ENCODE peak calls at places on chromosomes 6 and 20, in eight cellular contexts. Y is IMR-90; C is left ventricle myocardium superior; R is NCI-H2029; X is AG09319; S is heart left ventricle; P is activated CD8-positive, alpha-beta T cell treated with anti-CD3 and anti-CD28 coated beads, Interleukin-2, amount 10 ng/mL, durations not matched to agents 7 days and 5 days; H is smooth muscle cell of the brain vasculature. D is an unnamed sample.

GRCh38 chr6:125679128-125679527 is 70.3 kb upstream of the HEY2 start:
- DNase-seq in Y (no peak), C (no peak), R (no peak), X (no peak), S (no peak), P (no peak), H (no peak), D (no peak)

GRCh38 chr6:56914791-56915658 is 39.9 kb upstream of the BEND6 start:
- DNase-seq in Y (no peak), C (peak), R (no peak), X (no peak), S (peak), P (no peak), H (no peak), D (no peak)

GRCh38 chr6:129141499-129141898 is 258.6 kb downstream of the LAMA2 start:
- DNase-seq in Y (peak), C (no peak), R (no peak), X (no peak), S (no peak), P (no peak), H (no peak), D (peak)

GRCh38 chr6:30500421-30501069 is 11.2 kb downstream of the HLA-E start:
- DNase-seq in Y (peak), C (no peak), R (no peak), X (no peak), S (no peak), P (no peak), H (no peak), D (no peak)

GRCh38 chr6:28635547-28636158 is 110.0 kb downstream of the GPX5 start:
- DNase-seq in Y (no peak), C (no peak), R (no peak), X (no peak), S (no peak), P (no peak), H (no peak), D (no peak)

GRCh38 chr6:137334094-137334493 is 114.9 kb upstream of the IFNGR1 start:
- DNase-seq in Y (no peak), C (no peak), R (no peak), X (no peak), S (no peak), P (no peak), H (no peak), D (no peak)

GRCh38 chr6:169940554-169941290 is 189.3 kb downstream of the ERMARD start:
- DNase-seq in Y (no peak), C (no peak), R (no peak), X (no peak), S (no peak), P (no peak), H (no peak), D (no peak)

GRCh38 chr6:137339929-137340559 is 120.9 kb upstream of the IFNGR1 start:
- DNase-seq in Y (no peak), C (no peak), R (no peak), X (no peak), S (no peak), P (no peak), H (no peak), D (no peak)

GRCh38 chr6:4114123-4114522 is 21.3 kb downstream of the ECI2 start:
- DNase-seq in Y (peak), C (no peak), R (no peak), X (no peak), S (no peak), P (no peak), H (no peak), D (no peak)

GRCh38 chr20:33852971-33853813 is 42.0 kb downstream of the CHMP4B start:
- DNase-seq in Y (no peak), C (no peak), R (no peak), X (no peak), S (no peak), P (peak), H (no peak), D (no peak)

GRCh38 chr6:22236626-22237414 is 60.0 kb downstream of the PRL start:
- DNase-seq in Y (peak), C (no peak), R (peak), X (peak), S (peak), P (no peak), H (no peak), D (peak)

GRCh38 chr6:156889986-156890385 is 112.8 kb downstream of the ARID1B start:
- DNase-seq in Y (no peak), C (no peak), R (no peak), X (no peak), S (no peak), P (no peak), H (no peak), D (no peak)

GRCh38 chr6:161226005-161226964 is 47.6 kb downstream of the AGPAT4 start:
- DNase-seq in Y (no peak), C (no peak), R (no peak), X (no peak), S (no peak), P (peak), H (no peak), D (no peak)

GRCh38 chr6:43724354-43724753 is 36.8 kb upstream of the MRPS18A start:
- DNase-seq in Y (no peak), C (no peak), R (no peak), X (no peak), S (no peak), P (no peak), H (no peak), D (no peak)

GRCh38 chr6:46637933-46638332 is 14.7 kb downstream of the CYP39A1 start:
- DNase-seq in Y (no peak), C (no peak), R (no peak), X (no peak), S (no peak), P (no peak), H (no peak), D (no peak)

GRCh38 chr6:7112741-7113313 is 5.1 kb downstream of the RREB1 start:
- DNase-seq in Y (no peak), C (peak), R (peak), X (no peak), S (peak), P (peak), H (no peak), D (no peak)

GRCh38 chr20:35368616-35369423 is 43.0 kb downstream of the UQCC1 start:
- DNase-seq in Y (no peak), C (peak), R (no peak), X (no peak), S (peak), P (no peak), H (no peak), D (no peak)

GRCh38 chr6:79277109-79277508 is 42.6 kb upstream of the HMGN3 start:
- DNase-seq in Y (peak), C (no peak), R (no peak), X (no peak), S (no peak), P (no peak), H (no peak), D (no peak)

GRCh38 chr6:105402981-105403935 is at the start of gene PREP:
- DNase-seq in Y (peak), C (peak), R (peak), X (peak), S (peak), P (peak), H (peak), D (peak)

GRCh38 chr6:18147160-18147559 is 7.7 kb downstream of the TPMT start:
- DNase-seq in Y (peak), C (no peak), R (no peak), X (no peak), S (no peak), P (no peak), H (no peak), D (peak)

GRCh38 chr20:46636981-46637860 is 14.0 kb downstream of the SLC13A3 start:
- DNase-seq in Y (no peak), C (no peak), R (no peak), X (no peak), S (no peak), P (no peak), H (no peak), D (no peak)

GRCh38 chr6:45772886-45773285 is 242.8 kb downstream of the CLIC5 start:
- DNase-seq in Y (no peak), C (no peak), R (no peak), X (no peak), S (no peak), P (no peak), H (no peak), D (no peak)

GRCh38 chr20:59821201-59821600 is 112.2 kb downstream of the SYCP2 start:
- DNase-seq in Y (no peak), C (no peak), R (no peak), X (no peak), S (no peak), P (no peak), H (no peak), D (no peak)

GRCh38 chr20:59192533-59192896 is 28.9 kb downstream of the ZNF831 start:
- DNase-seq in Y (no peak), C (no peak), R (no peak), X (no peak), S (no peak), P (no peak), H (no peak), D (no peak)

GRCh38 chr6:112203577-112204349 is 50.6 kb downstream of the LAMA4 start:
- DNase-seq in Y (peak), C (no peak), R (no peak), X (no peak), S (no peak), P (no peak), H (no peak), D (peak)

GRCh38 chr6:166639921-166640320 is 12.9 kb upstream of the RPS6KA2 start:
- DNase-seq in Y (no peak), C (no peak), R (no peak), X (no peak), S (no peak), P (no peak), H (no peak), D (no peak)

GRCh38 chr20:23255658-23256385 is 94.8 kb upstream of the NXT1 start:
- DNase-seq in Y (peak), C (no peak), R (no peak), X (no peak), S (no peak), P (no peak), H (no peak), D (no peak)

GRCh38 chr6:89013463-89013862 is 50.0 kb upstream of the RNGTT start:
- DNase-seq in Y (no peak), C (no peak), R (no peak), X (no peak), S (no peak), P (no peak), H (no peak), D (no peak)

GRCh38 chr6:128807577-128807976 is 75.4 kb upstream of the LAMA2 start:
- DNase-seq in Y (peak), C (no peak), R (no peak), X (no peak), S (no peak), P (no peak), H (peak), D (no peak)

GRCh38 chr20:59495894-59496510 is 108.3 kb upstream of the PHACTR3 start:
- DNase-seq in Y (peak), C (peak), R (peak), X (no peak), S (peak), P (peak), H (peak), D (no peak)

GRCh38 chr6:121435444-121436069 is at the start of gene GJA1:
- DNase-seq in Y (peak), C (no peak), R (no peak), X (peak), S (peak), P (no peak), H (peak), D (peak)

GRCh38 chr20:31909253-31910070 is 39.0 kb downstream of the TTLL9 start:
- DNase-seq in Y (no peak), C (no peak), R (no peak), X (no peak), S (no peak), P (no peak), H (no peak), D (no peak)

GRCh38 chr6:143034689-143035334 is 25.9 kb upstream of the AIG1 start:
- DNase-seq in Y (no peak), C (no peak), R (peak), X (no peak), S (no peak), P (no peak), H (no peak), D (no peak)

GRCh38 chr6:78538002-78538401 is 329.3 kb upstream of the IRAK1BP1 start:
- DNase-seq in Y (peak), C (no peak), R (no peak), X (no peak), S (no peak), P (no peak), H (no peak), D (no peak)

GRCh38 chr6:100663219-100663863 is 198.6 kb upstream of the SIM1 start:
- DNase-seq in Y (peak), C (no peak), R (no peak), X (peak), S (no peak), P (no peak), H (no peak), D (peak)

GRCh38 chr6:119323478-119323877 is 26.1 kb downstream of the MAN1A1 start:
- DNase-seq in Y (no peak), C (no peak), R (no peak), X (no peak), S (no peak), P (no peak), H (no peak), D (no peak)

GRCh38 chr6:84635081-84635745 is 129.2 kb downstream of the TBX18 start:
- DNase-seq in Y (peak), C (no peak), R (no peak), X (no peak), S (no peak), P (no peak), H (no peak), D (peak)

GRCh38 chr20:51095755-51096509 is 73.0 kb upstream of the KCNG1 start:
- DNase-seq in Y (no peak), C (no peak), R (no peak), X (no peak), S (no peak), P (no peak), H (no peak), D (no peak)

GRCh38 chr20:63326314-63327228 is 33.6 kb downstream of the COL20A1 start:
- DNase-seq in Y (no peak), C (peak), R (no peak), X (no peak), S (peak), P (no peak), H (no peak), D (no peak)

D was measured in GM04503.